ENCODE peak calls at places on chromosomes 16 and 17, in eight cellular contexts. T, R, N, B, P, S, H and U are unnamed samples.
A peak's percentile ranks its signal among the peaks of the same experiment; 100 is the strongest.

GRCh38 chr16:81864646-81865382 is 85.7 kb downstream of the PLCG2 start:
- DNase-seq in T (no peak), R (no peak), N (no peak), B (no peak), P (no peak), S (no peak), H (no peak), U (no peak)

GRCh38 chr17:74453665-74454196 is 12.7 kb upstream of the CD300A start:
- DNase-seq in T (no peak), R (no peak), N (no peak), B (no peak), P (no peak), S (no peak), H (no peak), U (no peak)

GRCh38 chr17:55057184-55057583 is 88.6 kb downstream of the STXBP4 start:
- DNase-seq in T (no peak), R (no peak), N (no peak), B (no peak), P (no peak), S (no peak), H (no peak), U (no peak)

GRCh38 chr17:78882546-78883089 is 20.4 kb downstream of the CEP295NL start:
- DNase-seq in T (no peak), R (no peak), N (no peak), B (no peak), P (peak; percentile 90), S (peak; percentile 30), H (no peak), U (peak; percentile 19)

GRCh38 chr17:50471009-50471905 is 2.6 kb upstream of the CHAD start:
- DNase-seq in T (no peak), R (no peak), N (no peak), B (no peak), P (peak; percentile 65), S (no peak), H (no peak), U (no peak)

GRCh38 chr16:49179714-49180330 is 101.8 kb downstream of the CBLN1 start:
- DNase-seq in T (no peak), R (no peak), N (no peak), B (no peak), P (peak; percentile 30), S (peak; percentile 5), H (no peak), U (no peak)

GRCh38 chr17:65027305-65027704 is 29.2 kb downstream of the GNA13 start:
- DNase-seq in T (no peak), R (no peak), N (no peak), B (peak; percentile 45), P (no peak), S (peak; percentile 61), H (peak; percentile 57), U (peak; percentile 65)

GRCh38 chr17:38969281-38969680 is 2.1 kb upstream of the FBXO47 start:
- DNase-seq in T (no peak), R (no peak), N (no peak), B (no peak), P (no peak), S (no peak), H (no peak), U (no peak)

GRCh38 chr17:38357488-38358123 is 6.0 kb downstream of the SOCS7 start:
- DNase-seq in T (no peak), R (no peak), N (no peak), B (no peak), P (no peak), S (no peak), H (no peak), U (no peak)

GRCh38 chr17:21705021-21705601 is 12.8 kb downstream of the KCNJ18 start:
- DNase-seq in T (no peak), R (no peak), N (no peak), B (no peak), P (peak; percentile 72), S (no peak), H (no peak), U (no peak)

GRCh38 chr16:19717319-19717718 is 708 bp downstream of the KNOP1 start:
- DNase-seq in T (no peak), R (no peak), N (no peak), B (no peak), P (no peak), S (no peak), H (no peak), U (no peak)

GRCh38 chr17:46822388-46822921 is 4.0 kb upstream of the WNT3 start:
- DNase-seq in T (no peak), R (no peak), N (no peak), B (no peak), P (peak; percentile 93), S (peak; percentile 50), H (peak; percentile 87), U (no peak)

GRCh38 chr16:78957328-78958100 is 643.0 kb downstream of the MAF start:
- DNase-seq in T (no peak), R (no peak), N (no peak), B (no peak), P (no peak), S (no peak), H (no peak), U (no peak)

GRCh38 chr17:13601317-13601775 is 383 bp downstream of the HS3ST3A1 start:
- DNase-seq in T (no peak), R (no peak), N (no peak), B (no peak), P (peak; percentile 70), S (no peak), H (no peak), U (no peak)

GRCh38 chr17:69637399-69638165 is 223.1 kb downstream of the MAP2K6 start:
- DNase-seq in T (no peak), R (peak; percentile 33), N (no peak), B (peak; percentile 26), P (no peak), S (no peak), H (no peak), U (peak; percentile 76)

GRCh38 chr16:56960681-56961281 is 969 bp upstream of the CETP start:
- DNase-seq in T (no peak), R (no peak), N (no peak), B (no peak), P (no peak), S (no peak), H (no peak), U (no peak)

GRCh38 chr16:56961386-56961785 is 364 bp upstream of the CETP start:
- DNase-seq in T (no peak), R (no peak), N (no peak), B (no peak), P (no peak), S (no peak), H (no peak), U (no peak)

GRCh38 chr16:56953006-56953405 is 8.7 kb upstream of the CETP start:
- DNase-seq in T (no peak), R (no peak), N (no peak), B (no peak), P (no peak), S (no peak), H (no peak), U (no peak)

GRCh38 chr16:56956076-56956475 is 5.7 kb upstream of the CETP start:
- DNase-seq in T (no peak), R (no peak), N (no peak), B (no peak), P (no peak), S (no peak), H (no peak), U (no peak)

GRCh38 chr16:56956756-56957155 is 5.0 kb upstream of the CETP start:
- DNase-seq in T (no peak), R (no peak), N (no peak), B (no peak), P (no peak), S (no peak), H (no peak), U (no peak)
- TF ChIP-seq CTCF in T (no peak), R (no peak), N (no peak), B (peak; percentile 29), P (no peak), S (no peak), H (no peak), U (peak; percentile 57)

GRCh38 chr17:56652608-56653007 is 59.1 kb downstream of the NOG start:
- DNase-seq in T (no peak), R (no peak), N (no peak), B (no peak), P (no peak), S (no peak), H (no peak), U (peak; percentile 24)

GRCh38 chr17:56656961-56657360 is 63.5 kb downstream of the NOG start:
- DNase-seq in T (no peak), R (no peak), N (no peak), B (no peak), P (no peak), S (no peak), H (no peak), U (no peak)

GRCh38 chr17:56648814-56649213 is 55.3 kb downstream of the NOG start:
- DNase-seq in T (no peak), R (no peak), N (no peak), B (no peak), P (no peak), S (no peak), H (no peak), U (no peak)

GRCh38 chr17:56658648-56659047 is 65.1 kb downstream of the NOG start:
- DNase-seq in T (no peak), R (no peak), N (no peak), B (no peak), P (no peak), S (no peak), H (no peak), U (no peak)

DNA sequence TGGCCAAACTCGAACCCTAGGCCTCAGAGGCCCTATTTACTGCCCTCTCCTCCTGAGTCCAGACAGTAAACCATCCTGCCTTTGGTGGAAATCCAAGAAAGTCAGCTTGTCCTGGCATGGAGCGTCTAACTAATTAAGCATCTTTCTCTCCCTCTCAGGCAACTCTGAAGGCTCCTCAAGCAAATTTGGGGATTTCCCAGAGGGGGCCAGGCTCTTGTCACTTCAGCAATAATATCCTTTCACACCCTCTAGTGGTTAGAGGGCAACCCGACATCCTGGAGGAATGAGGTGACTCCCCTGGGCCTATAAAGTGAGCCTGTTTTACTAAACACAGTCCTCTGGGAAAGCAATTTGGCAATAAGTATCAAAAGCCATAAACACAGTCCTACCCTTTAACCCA is 60.4 kb downstream of the NOG start:
- DNase-seq in T (no peak), R (no peak), N (no peak), B (peak; percentile 23), P (no peak), S (peak; percentile 60), H (peak; percentile 44), U (peak; percentile 65)
- TF ChIP-seq CTCF in T (peak; percentile 27), R (peak; percentile 55), N (no peak), B (peak; percentile 63), P (peak; percentile 39), S (peak; percentile 72), H (peak; percentile 29), U (peak; percentile 85)

DNA sequence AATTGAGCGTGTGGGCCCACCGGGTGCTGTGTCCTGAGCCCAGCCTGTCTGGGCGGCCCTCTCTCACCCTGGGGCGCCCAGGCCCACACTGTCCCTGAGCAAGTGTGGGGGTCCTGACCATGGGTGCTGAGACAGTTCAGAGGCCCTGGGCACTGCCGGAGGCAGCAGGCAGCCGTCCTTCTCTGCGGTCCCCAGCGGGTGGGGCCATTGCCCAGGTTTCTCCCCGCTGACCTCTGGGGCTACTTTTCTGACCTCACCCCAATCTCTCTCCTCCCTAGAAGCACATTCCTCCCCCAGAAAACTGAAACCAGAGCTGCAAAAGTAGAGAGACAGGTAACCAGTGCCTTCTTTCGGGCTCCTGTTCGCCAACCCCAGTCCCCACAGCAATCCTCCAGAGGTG is 36.0 kb upstream of the PVALEF start:
- DNase-seq in T (no peak), R (no peak), N (no peak), B (no peak), P (no peak), S (no peak), H (no peak), U (no peak)
- TF ChIP-seq CTCF in T (no peak), R (no peak), N (no peak), B (no peak), P (no peak), S (no peak), H (no peak), U (no peak)

GRCh38 chr17:53646835-53647234 is 175.9 kb upstream of the KIF2B start:
- DNase-seq in T (no peak), R (no peak), N (no peak), B (no peak), P (no peak), S (no peak), H (no peak), U (no peak)
- TF ChIP-seq CTCF in T (no peak), R (no peak), N (no peak), B (no peak), P (no peak), S (no peak), H (no peak), U (no peak)